ENCODE peak calls at places on chromosomes 5 and 9, in six cellular contexts. E, T, D, K, X and W are unnamed samples.

GRCh38 chr5:68446487-68446894 is 230.9 kb downstream of the PIK3R1 start:
- DNase-seq in K (no peak), T (no peak), E (no peak), X (no peak), D (no peak), W (no peak)

GRCh38 chr5:57412010-57412409 is 70.6 kb downstream of the ACTBL2 start:
- DNase-seq in E (no peak), T (no peak), X (no peak), K (no peak), D (peak), W (no peak)

GRCh38 chr5:10563132-10563939 is 534 bp upstream of the ANKRD33B start:
- DNase-seq in X (peak), T (peak), D (no peak), K (peak), E (peak), W (peak)

GRCh38 chr9:13690595-13690994 is 411.1 kb upstream of the MPDZ start:
- DNase-seq in K (no peak), X (no peak), D (peak), T (no peak), E (no peak), W (no peak)

GRCh38 chr5:149745-150450 is 41.4 kb upstream of the LRRC14B start:
- DNase-seq in X (no peak), D (peak), K (no peak), T (no peak), E (no peak), W (no peak)

GRCh38 chr5:139968547-139969261 is 74.4 kb downstream of the NRG2 start:
- DNase-seq in K (peak), D (peak), T (peak), X (peak), E (peak), W (peak)

GRCh38 chr5:175654807-175655206 is 3.1 kb upstream of the HRH2 start:
- DNase-seq in E (peak), D (no peak), T (no peak), K (no peak), X (no peak), W (no peak)

GRCh38 chr5:150723845-150724244 is 23.0 kb upstream of the RBM22 start:
- DNase-seq in T (no peak), E (no peak), K (no peak), D (no peak), X (no peak), W (no peak)

GRCh38 chr5:160477266-160477970 is 55.8 kb downstream of the PTTG1 start:
- DNase-seq in K (no peak), T (no peak), D (no peak), X (no peak), E (no peak), W (no peak)

GRCh38 chr5:66136053-66136452 is 8.0 kb upstream of the SREK1 start:
- DNase-seq in E (no peak), D (no peak), X (no peak), T (no peak), K (no peak), W (no peak)